ENCODE peak calls at places on chromosome 14, in eight cellular contexts. E is IMR-90, R is A549, D is GM12878, S is K562, X is HepG2, I is SK-N-SH, N is H1. K is an unnamed sample.

GRCh38 chr14:61102549-61103466 is 121.8 kb downstream of the SLC38A6 start:
- DNase-seq in S (peak), D (no peak), N (no peak), X (peak), R (peak), E (no peak), I (no peak), K (no peak)

GRCh38 chr14:55412686-55413085 is 1.1 kb upstream of the ATG14 start:
- DNase-seq in E (no peak), X (no peak), R (no peak), I (no peak), S (no peak), N (no peak), D (no peak), K (no peak)

GRCh38 chr14:38623661-38624060 is 367.8 kb upstream of the CLEC14A start:
- DNase-seq in R (no peak), X (no peak), E (no peak), D (no peak), S (no peak), N (no peak), I (no peak), K (no peak)

GRCh38 chr14:51069065-51069464 is 25.8 kb downstream of the TRIM9 start:
- DNase-seq in I (no peak), S (no peak), X (no peak), D (no peak), E (no peak), R (peak), N (no peak), K (no peak)

GRCh38 chr14:61192970-61193369 is 88.2 kb downstream of the TMEM30B start:
- DNase-seq in X (no peak), I (no peak), N (no peak), S (no peak), D (no peak), R (no peak), E (peak), K (no peak)

GRCh38 chr14:70822706-70823185 is 13.4 kb upstream of the MAP3K9 start:
- DNase-seq in N (peak), I (peak), S (no peak), R (peak), E (peak), D (no peak), X (no peak), K (no peak)

GRCh38 chr14:53956427-53957201 is at the start of gene BMP4:
- DNase-seq in X (peak), I (peak), N (peak), R (peak), S (peak), D (no peak), E (peak), K (peak)

GRCh38 chr14:23208286-23208685 is 24.8 kb upstream of the SLC7A8 start:
- DNase-seq in I (no peak), R (no peak), N (no peak), D (no peak), X (no peak), E (no peak), S (no peak), K (no peak)

GRCh38 chr14:91258021-91258618 is 13.6 kb upstream of the GPR68 start:
- DNase-seq in D (no peak), I (no peak), X (no peak), R (peak), N (no peak), E (peak), S (no peak), K (no peak)

GRCh38 chr14:38724621-38725020 is 378.4 kb downstream of the SEC23A start:
- DNase-seq in E (no peak), X (no peak), N (no peak), S (no peak), I (no peak), R (no peak), D (no peak), K (no peak)

GRCh38 chr14:76810953-76811400 is 1.7 kb downstream of the ANGEL1 start:
- DNase-seq in N (no peak), E (peak), I (peak), S (peak), X (peak), R (peak), D (no peak), K (peak)

GRCh38 chr14:101817511-101818001 is 56.0 kb downstream of the PPP2R5C start:
- DNase-seq in X (no peak), R (no peak), I (no peak), E (no peak), N (no peak), D (no peak), S (peak), K (no peak)

GRCh38 chr14:32330356-32331226 is 1.5 kb downstream of the AKAP6 start:
- DNase-seq in E (no peak), X (no peak), S (peak), I (no peak), N (no peak), R (no peak), D (no peak), K (no peak)

GRCh38 chr14:38111046-38111445 is 96.7 kb upstream of the SSTR1 start:
- DNase-seq in N (no peak), S (no peak), D (no peak), E (no peak), I (no peak), R (no peak), X (no peak), K (no peak)

DNA sequence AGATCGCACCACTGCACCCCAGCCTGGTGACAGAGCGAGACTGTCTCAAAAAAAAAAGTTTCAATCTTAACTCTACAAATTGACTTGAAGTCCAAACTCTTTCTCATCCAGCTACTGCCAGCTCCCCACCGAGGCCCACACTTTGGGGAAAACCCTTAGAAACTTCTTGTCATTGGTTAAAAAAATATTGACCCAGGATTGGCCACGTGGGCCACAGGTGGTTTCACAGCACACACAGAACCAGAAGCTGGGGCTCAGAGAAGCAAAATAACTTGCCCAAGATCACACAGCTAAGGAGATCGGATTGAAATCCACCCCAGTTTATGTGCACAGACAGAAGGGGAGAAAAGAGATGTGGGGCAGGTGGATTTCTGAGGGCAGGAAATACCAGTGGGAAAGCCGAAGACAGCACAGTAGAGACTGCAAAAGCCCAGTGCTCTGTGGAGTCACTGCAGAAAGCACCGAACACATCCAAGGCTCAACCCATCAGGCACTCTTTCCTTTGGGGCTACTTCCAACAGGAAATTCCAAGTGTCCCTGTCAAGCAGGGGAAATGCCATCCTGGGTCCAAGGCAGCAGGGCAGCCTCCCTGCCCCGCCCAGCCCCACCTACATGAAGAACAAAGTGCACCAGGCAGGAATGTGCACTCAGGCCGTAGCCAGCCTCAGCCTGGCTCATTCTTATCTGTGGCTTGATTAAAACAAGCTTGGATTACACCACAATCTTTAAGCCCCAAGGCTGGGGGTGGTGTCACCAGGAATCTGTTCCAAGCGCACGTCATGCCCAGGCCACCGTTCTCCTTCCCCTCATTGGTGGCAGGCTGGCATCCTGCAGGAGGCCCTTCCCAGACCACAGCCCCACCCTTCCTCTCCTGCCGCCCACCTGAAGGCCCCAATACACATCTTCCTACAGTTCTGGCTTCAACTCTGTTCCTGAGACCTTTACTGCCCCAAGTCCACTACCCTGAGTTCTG is 72.5 kb downstream of the ITPK1 start:
- DNase-seq in D (no peak), S (no peak), E (peak), X (peak), R (peak), I (peak), N (no peak), K (peak)
- TF ChIP-seq RAD21 in D (no peak), S (no peak), E (no peak), X (no peak), R (no peak), I (no peak), N (no peak), K (peak)

GRCh38 chr14:89221109-89221508 is 195.9 kb downstream of the FOXN3 start:
- DNase-seq in X (no peak), S (no peak), D (no peak), N (no peak), R (peak), I (no peak), E (peak), K (no peak)
- TF ChIP-seq RAD21 in X (no peak), S (no peak), D (no peak), N (no peak), R (no peak), I (no peak), E (no peak), K (no peak)

GRCh38 chr14:89617471-89618291 is 200.6 kb upstream of the FOXN3 start:
- DNase-seq in S (no peak), D (no peak), X (peak), R (no peak), I (peak), E (peak), N (no peak), K (no peak)
- TF ChIP-seq RAD21 in S (no peak), D (no peak), X (no peak), R (no peak), I (peak), E (peak), N (no peak), K (no peak)

DNA sequence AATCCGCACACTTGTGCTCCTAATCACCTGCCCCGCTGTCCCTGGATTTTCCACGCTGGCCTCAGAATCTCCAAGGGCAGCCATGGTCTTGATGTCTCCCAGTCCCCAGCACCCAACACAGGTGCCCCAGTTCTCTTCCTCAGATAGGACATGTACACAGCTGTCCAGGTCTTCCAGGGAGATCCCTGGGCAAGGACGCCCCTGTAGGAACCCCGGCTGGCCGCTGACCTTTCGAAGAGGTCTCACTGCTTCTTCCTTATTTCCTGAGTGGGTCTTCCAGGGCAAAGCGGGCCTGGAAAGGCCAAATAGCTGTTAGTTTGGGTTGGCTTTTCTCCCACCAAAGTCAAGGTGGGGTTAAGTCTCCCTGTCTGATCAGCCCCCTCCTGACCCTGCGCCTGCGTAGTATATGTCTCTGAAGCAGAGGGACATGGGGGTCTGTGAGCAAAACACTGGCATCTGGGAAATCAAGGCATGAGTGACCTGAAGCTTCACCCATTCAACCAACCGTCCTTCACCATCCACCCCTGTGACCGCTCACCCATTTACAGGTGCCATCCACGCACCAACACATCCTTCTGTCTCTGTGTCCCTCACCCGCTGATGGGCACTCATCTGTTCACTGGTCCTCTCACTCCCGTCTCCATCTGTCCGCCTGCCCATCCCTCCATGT is 4.6 kb downstream of the BEGAIN start:
- DNase-seq in R (no peak), E (no peak), X (no peak), S (no peak), I (no peak), N (no peak), D (no peak), K (no peak)
- TF ChIP-seq RAD21 in R (no peak), E (no peak), X (no peak), S (no peak), I (no peak), N (no peak), D (no peak), K (no peak)

DNA sequence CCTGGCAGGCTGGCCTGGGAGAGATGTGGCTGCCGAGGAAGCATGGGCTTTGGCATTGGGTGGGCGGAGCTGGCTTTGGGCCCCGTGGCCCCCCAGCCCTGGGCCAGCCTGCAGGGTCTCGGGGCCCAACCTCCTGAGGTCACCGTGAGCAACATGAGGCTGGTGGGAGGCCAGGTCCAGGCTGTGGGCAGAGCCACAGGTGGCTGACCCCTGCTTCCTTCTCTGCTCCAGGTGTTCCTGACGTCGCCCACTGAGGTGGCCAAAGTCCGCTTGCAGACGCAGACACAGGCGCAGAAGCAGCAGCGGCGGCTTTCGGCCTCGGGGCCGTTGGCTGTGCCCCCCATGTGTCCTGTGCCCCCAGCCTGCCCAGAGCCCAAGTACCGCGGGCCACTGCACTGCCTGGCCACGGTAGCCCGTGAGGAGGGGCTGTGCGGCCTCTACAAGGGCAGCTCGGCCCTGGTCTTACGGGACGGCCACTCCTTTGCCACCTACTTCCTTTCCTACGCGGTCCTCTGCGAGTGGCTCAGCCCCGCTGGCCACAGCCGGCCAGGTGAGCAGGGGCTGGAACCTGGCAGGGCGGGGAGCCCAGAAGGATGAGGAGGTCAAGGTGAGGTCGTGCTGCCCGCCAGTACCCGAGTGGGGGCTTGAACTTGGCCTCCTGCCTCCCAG is 5.5 kb downstream of the SLC25A47 start:
- DNase-seq in R (no peak), D (no peak), N (no peak), X (no peak), S (no peak), I (no peak), E (no peak), K (no peak)
- TF ChIP-seq RAD21 in R (no peak), D (no peak), N (no peak), X (peak), S (no peak), I (no peak), E (no peak), K (no peak)

DNA sequence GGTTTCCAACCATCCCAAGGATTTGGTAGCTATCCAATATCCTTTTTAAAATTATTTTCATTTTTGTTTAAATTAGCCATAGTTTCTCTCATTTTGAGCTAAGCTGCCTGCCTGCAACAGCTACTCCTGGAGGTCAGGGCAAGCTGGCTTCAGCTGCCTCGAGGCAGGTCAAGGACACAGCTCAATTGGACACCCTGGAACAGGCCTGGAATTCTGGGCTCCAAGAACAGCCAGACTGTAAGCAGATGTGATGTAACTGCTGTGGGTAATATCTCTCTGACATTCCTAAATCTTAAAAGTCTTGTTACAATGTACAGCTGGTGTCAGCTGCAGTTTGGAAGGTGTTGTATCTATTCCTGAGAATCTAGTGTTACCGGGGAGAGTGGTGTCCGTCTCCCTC is 119.8 kb downstream of the KCNK10 start:
- DNase-seq in D (no peak), R (no peak), I (no peak), X (no peak), E (no peak), S (no peak), N (no peak), K (no peak)
- TF ChIP-seq RAD21 in D (no peak), R (no peak), I (no peak), X (no peak), E (no peak), S (no peak), N (no peak), K (no peak)

GRCh38 chr14:75011356-75012097 is 8.8 kb downstream of the EIF2B2 start:
- DNase-seq in S (no peak), D (no peak), R (no peak), N (no peak), I (no peak), X (no peak), E (peak), K (no peak)

GRCh38 chr14:75016815-75017214 is 14.1 kb downstream of the EIF2B2 start:
- DNase-seq in R (no peak), D (no peak), I (no peak), S (no peak), N (no peak), E (no peak), X (no peak), K (no peak)

GRCh38 chr14:75010472-75010871 is 7.8 kb downstream of the EIF2B2 start:
- DNase-seq in E (no peak), R (no peak), D (no peak), N (no peak), X (no peak), I (no peak), S (no peak), K (no peak)

GRCh38 chr14:75015496-75015895 is 12.8 kb downstream of the EIF2B2 start:
- DNase-seq in S (no peak), N (no peak), D (no peak), X (no peak), I (no peak), E (no peak), R (no peak), K (no peak)

DNA sequence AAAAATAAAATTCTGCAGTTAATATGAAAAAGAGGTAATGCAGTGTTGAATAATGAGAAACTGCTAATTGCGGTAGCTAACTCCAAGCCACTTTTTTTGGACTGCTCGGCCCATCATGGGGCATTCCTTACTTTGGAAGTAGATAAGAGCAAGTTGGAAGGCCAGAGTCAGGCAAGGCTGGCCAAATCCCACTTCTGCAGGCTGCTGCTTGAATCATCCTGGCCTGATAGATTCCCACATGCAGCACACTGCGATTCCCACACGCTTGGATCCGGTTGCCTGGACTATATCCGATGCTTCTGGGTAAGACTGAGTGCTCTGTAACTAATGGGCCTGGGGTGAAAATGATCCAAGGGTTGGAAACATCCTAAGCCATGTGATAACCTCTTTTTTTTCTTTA is 10.6 kb downstream of the EIF2B2 start:
- DNase-seq in I (no peak), R (no peak), D (no peak), X (no peak), E (no peak), S (no peak), N (no peak), K (no peak)
- TF ChIP-seq RAD21 in I (no peak), R (no peak), D (no peak), X (no peak), E (no peak), S (no peak), N (no peak), K (no peak)

GRCh38 chr14:49972840-49973239 is 80.0 kb downstream of the ARF6 start:
- DNase-seq in X (peak), I (no peak), N (no peak), E (peak), S (peak), D (no peak), R (peak), K (peak)

GRCh38 chr14:49975799-49976198 is 82.9 kb downstream of the ARF6 start:
- DNase-seq in D (no peak), X (no peak), N (no peak), I (no peak), E (no peak), R (peak), S (no peak), K (peak)

GRCh38 chr14:49975286-49975685 is 82.4 kb downstream of the ARF6 start:
- DNase-seq in I (no peak), S (no peak), N (no peak), R (peak), D (no peak), X (no peak), E (peak), K (peak)

GRCh38 chr14:49980027-49980426 is 87.1 kb downstream of the ARF6 start:
- DNase-seq in D (no peak), R (no peak), N (no peak), X (no peak), I (peak), E (no peak), S (no peak), K (no peak)

DNA sequence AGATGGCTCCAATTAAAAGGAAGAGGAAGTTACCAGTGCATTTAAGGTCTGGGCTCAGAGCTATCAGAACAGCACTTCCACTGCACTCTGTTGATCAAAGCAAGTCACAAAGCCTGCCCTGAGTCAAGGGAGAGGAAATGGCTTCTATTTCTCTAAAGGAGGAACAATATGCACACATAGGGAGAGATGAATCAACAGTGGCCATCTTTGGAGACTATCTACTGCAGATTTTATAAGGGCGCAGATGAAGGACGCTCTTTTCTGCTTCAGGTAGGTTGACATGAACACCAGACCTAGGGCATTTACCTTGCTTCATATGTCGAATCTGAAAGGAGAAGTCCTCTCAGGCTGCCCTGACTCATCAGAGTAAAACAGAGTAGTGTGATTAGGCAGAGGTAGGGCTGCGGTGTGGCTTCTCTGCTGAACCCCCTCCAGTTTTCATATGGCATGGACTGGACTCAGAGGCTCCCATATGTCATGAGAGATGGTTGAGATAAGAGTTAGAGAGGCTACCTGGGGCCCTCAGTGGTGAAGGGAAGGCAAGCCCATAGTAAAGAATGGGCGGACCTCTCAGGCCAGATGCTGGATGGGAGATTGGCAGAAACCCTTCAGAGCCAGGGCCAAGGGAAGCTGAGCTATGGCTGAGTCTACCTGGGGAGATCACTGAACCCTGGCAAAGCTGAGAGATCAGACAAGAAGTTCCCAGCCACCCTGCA is 84.4 kb downstream of the ARF6 start:
- DNase-seq in D (no peak), I (no peak), X (no peak), E (no peak), R (no peak), S (peak), N (no peak), K (no peak)
- TF ChIP-seq RAD21 in D (peak), I (no peak), X (no peak), E (no peak), R (no peak), S (no peak), N (no peak), K (no peak)